ENCODE peak calls at places on chromosomes 1 and 21, in seven cellular contexts. Y is CMK; U is AG04450; R is osteocyte; M is cardiac muscle cell; W is HTR-8/SVneo; P is stimulated activated CD8-positive, alpha-beta memory T cell treated with anti-CD3 and anti-CD28 coated beads, Interleukin-7, amount 100 ng/mL, for 1 hour. B is an unnamed sample.

GRCh38 chr1:110893908-110894490 is 21.1 kb downstream of the CD53 start:
- DNase-seq in U (no peak), Y (no peak), M (no peak), R (no peak), W (no peak), P (no peak), B (no peak)

GRCh38 chr1:243455760-243456651 is 200.2 kb downstream of the SDCCAG8 start:
- DNase-seq in W (no peak), M (no peak), R (no peak), P (no peak), U (no peak), Y (no peak), B (no peak)

GRCh38 chr1:203934027-203934426 is 72.6 kb downstream of the SNRPE start:
- DNase-seq in W (no peak), R (no peak), M (no peak), U (no peak), P (no peak), Y (no peak), B (no peak)

GRCh38 chr1:202189919-202190715 is 3.5 kb upstream of the LGR6 start:
- DNase-seq in Y (no peak), R (no peak), P (no peak), U (no peak), W (no peak), M (no peak), B (no peak)

GRCh38 chr1:103514920-103515503 is 10.5 kb upstream of the RNPC3 start:
- DNase-seq in R (no peak), P (no peak), W (peak), U (no peak), Y (peak), M (peak), B (no peak)

GRCh38 chr1:213985181-213986019 is 2.4 kb upstream of the PROX1 start:
- DNase-seq in R (no peak), Y (no peak), M (no peak), W (no peak), P (no peak), U (no peak), B (no peak)

GRCh38 chr1:207658904-207659485 is 14.1 kb downstream of the CR1L start:
- DNase-seq in Y (no peak), R (no peak), P (no peak), U (no peak), W (no peak), M (no peak), B (no peak)

GRCh38 chr1:178539291-178539690 is 26.4 kb downstream of the TEX35 start:
- DNase-seq in P (no peak), U (no peak), Y (no peak), R (no peak), W (no peak), M (peak), B (no peak)

GRCh38 chr1:31423418-31423947 is 10.5 kb downstream of the SERINC2 start:
- DNase-seq in U (no peak), Y (no peak), W (no peak), P (no peak), M (no peak), R (no peak), B (no peak)

GRCh38 chr1:78370356-78370755 is 120.4 kb upstream of the PTGFR start:
- DNase-seq in U (peak), R (no peak), W (no peak), Y (no peak), M (peak), P (no peak), B (no peak)

GRCh38 chr1:9293512-9294439 is 1.1 kb downstream of the SPSB1 start:
- DNase-seq in W (no peak), M (peak), R (no peak), Y (no peak), P (no peak), U (no peak), B (no peak)

GRCh38 chr1:14997646-14998276 is 155.8 kb upstream of the TMEM51 start:
- DNase-seq in U (no peak), W (no peak), Y (no peak), P (no peak), M (no peak), R (no peak), B (no peak)

GRCh38 chr1:37948841-37949240 is 2.0 kb upstream of the INPP5B start:
- DNase-seq in Y (no peak), P (no peak), W (no peak), U (no peak), R (no peak), M (no peak), B (no peak)

GRCh38 chr21:34640858-34641257 is 25.9 kb upstream of the RCAN1 start:
- DNase-seq in W (peak), U (peak), P (no peak), M (peak), R (no peak), Y (no peak), B (no peak)

GRCh38 chr1:3625151-3625907 is 514 bp downstream of the TPRG1L start:
- DNase-seq in R (no peak), P (no peak), M (peak), W (peak), U (no peak), Y (no peak), B (no peak)

GRCh38 chr1:171142081-171142450 is 43.0 kb upstream of the FMO2 start:
- DNase-seq in W (no peak), U (peak), R (no peak), M (peak), Y (no peak), P (no peak), B (no peak)

GRCh38 chr1:23369335-23370013 is at the start of gene ZNF436:
- DNase-seq in R (peak), M (peak), W (no peak), P (peak), Y (peak), U (peak), B (peak)

GRCh38 chr1:36982708-36983107 is 51.6 kb downstream of the GRIK3 start:
- DNase-seq in W (no peak), P (no peak), R (no peak), M (no peak), Y (no peak), U (no peak), B (no peak)

GRCh38 chr1:99005537-99005942 is 879 bp upstream of the PLPPR5 start:
- DNase-seq in Y (no peak), W (no peak), M (no peak), R (no peak), P (no peak), U (no peak), B (no peak)

GRCh38 chr1:18947570-18947969 is 8.9 kb downstream of the IFFO2 start:
- DNase-seq in M (no peak), W (no peak), Y (no peak), P (no peak), R (no peak), U (no peak), B (no peak)

GRCh38 chr1:58119971-58120370 is 426.6 kb downstream of the OMA1 start:
- DNase-seq in P (no peak), M (no peak), Y (no peak), R (no peak), W (no peak), U (no peak), B (no peak)

GRCh38 chr1:78333426-78334012 is 157.3 kb upstream of the PTGFR start:
- DNase-seq in U (peak), M (peak), P (no peak), W (no peak), Y (peak), R (no peak), B (no peak)

GRCh38 chr1:175597969-175598765 is 145.2 kb downstream of the TNR start:
- DNase-seq in P (no peak), U (no peak), W (no peak), R (no peak), Y (no peak), M (peak), B (no peak)

GRCh38 chr1:173255214-173255813 is 48.2 kb upstream of the TNFSF4 start:
- DNase-seq in U (peak), Y (peak), M (peak), P (no peak), R (no peak), W (peak), B (no peak)

GRCh38 chr1:200367841-200368534 is 41.8 kb downstream of the ZNF281 start:
- DNase-seq in W (no peak), Y (no peak), R (peak), M (peak), P (no peak), U (peak), B (peak)

GRCh38 chr1:231923461-231924132 is 297.0 kb downstream of the DISC1 start:
- DNase-seq in R (no peak), W (no peak), Y (no peak), P (no peak), U (no peak), M (no peak), B (no peak)

GRCh38 chr1:77014396-77014795 is 147.1 kb downstream of the ST6GALNAC5 start:
- DNase-seq in P (no peak), U (no peak), W (no peak), R (no peak), Y (no peak), M (no peak), B (no peak)

GRCh38 chr1:155241069-155241679 is 14.1 kb downstream of the ENTREP3 start:
- DNase-seq in U (peak), M (peak), Y (no peak), W (peak), R (no peak), P (peak), B (peak)